ENCODE peak calls at places on chromosomes 4 and X, in seven cellular contexts. W is left ventricle myocardium inferior; D is stomach; R is fibroblast of the aortic adventitia; P is CD4-positive, alpha-beta T cell; J is GM23338; L is HL-60. Z is an unnamed sample.

GRCh38 chrX:132853040-132853439 is 105.4 kb downstream of the HS6ST2 start:
- DNase-seq in P (no peak), R (no peak), L (no peak), W (no peak), D (no peak), J (no peak), Z (no peak)

GRCh38 chr4:159504634-159505033 is 401.8 kb downstream of the RAPGEF2 start:
- DNase-seq in L (no peak), W (no peak), P (no peak), J (no peak), R (peak; percentile 23), D (no peak), Z (no peak)

GRCh38 chrX:10582945-10583344 is 37.4 kb downstream of the MID1 start:
- DNase-seq in J (no peak), W (no peak), L (no peak), R (peak; percentile 75), P (no peak), D (no peak), Z (no peak)

GRCh38 chrX:17464196-17464595 is 89.2 kb downstream of the NHS start:
- DNase-seq in W (no peak), L (no peak), J (no peak), P (no peak), R (peak; percentile 40), D (no peak), Z (no peak)

GRCh38 chrX:130874751-130875150 is 28.3 kb downstream of the ENOX2 start:
- DNase-seq in D (no peak), P (no peak), R (peak; percentile 39), W (no peak), J (no peak), L (no peak), Z (no peak)

GRCh38 chr4:53196872-53197759 is 168.7 kb downstream of the SCFD2 start:
- DNase-seq in P (no peak), D (no peak), J (peak; percentile 85), L (peak; percentile 27), W (no peak), R (peak; percentile 97), Z (no peak)

GRCh38 chrX:13649823-13650222 is 3.1 kb upstream of the TCEANC start:
- DNase-seq in J (no peak), W (no peak), D (no peak), L (no peak), P (no peak), R (peak; percentile 54), Z (no peak)

GRCh38 chr4:83785906-83786305 is 250.0 kb downstream of the GPAT3 start:
- DNase-seq in D (no peak), L (no peak), P (no peak), R (no peak), W (no peak), J (no peak), Z (no peak)

GRCh38 chr4:108751321-108751720 is 11.5 kb downstream of the ETNPPL start:
- DNase-seq in W (no peak), J (no peak), R (no peak), P (no peak), D (no peak), L (no peak), Z (no peak)

GRCh38 chr4:1767770-1768366 is 25.2 kb upstream of the FGFR3 start:
- DNase-seq in W (no peak), L (peak; percentile 30), R (peak; percentile 14), J (peak; percentile 91), P (peak; percentile 9), D (peak; percentile 47), Z (no peak)

GRCh38 chr4:122930877-122931276 is 8.5 kb upstream of the NUDT6 start:
- DNase-seq in L (no peak), J (peak; percentile 39), P (no peak), W (no peak), D (no peak), R (peak; percentile 57), Z (no peak)
- TF ChIP-seq CTCF in L (no peak), J (no peak), P (peak; percentile 67), W (peak; percentile 70), D (no peak), R (peak; percentile 49), Z (peak; percentile 16)

GRCh38 chrX:3550160-3550765 is 163.2 kb downstream of the PRKX start:
- DNase-seq in W (no peak), L (peak; percentile 35), R (peak; percentile 21), D (no peak), J (no peak), P (no peak), Z (no peak)

GRCh38 chrX:3545901-3546300 is 167.5 kb downstream of the PRKX start:
- DNase-seq in L (no peak), R (no peak), P (no peak), J (no peak), D (no peak), W (no peak), Z (no peak)

GRCh38 chrX:3550871-3551270 is 162.6 kb downstream of the PRKX start:
- DNase-seq in D (no peak), R (no peak), J (no peak), P (no peak), L (no peak), W (no peak), Z (no peak)

GRCh38 chrX:3549442-3549875 is 164.0 kb downstream of the PRKX start:
- DNase-seq in R (peak; percentile 64), P (no peak), D (no peak), J (peak; percentile 8), W (peak; percentile 13), L (no peak), Z (no peak)

GRCh38 chrX:3548743-3549441 is 164.6 kb downstream of the PRKX start:
- DNase-seq in P (no peak), W (no peak), D (no peak), L (peak; percentile 4), J (peak; percentile 20), R (peak; percentile 87), Z (no peak)
- TF ChIP-seq CTCF in P (no peak), W (peak; percentile 49), D (no peak), L (no peak), J (peak; percentile 44), R (peak; percentile 32), Z (no peak)

GRCh38 chr4:67714955-67715354 is 14.0 kb upstream of the UBA6 start:
- DNase-seq in L (no peak), D (no peak), R (no peak), J (peak; percentile 36), P (no peak), W (no peak), Z (no peak)
- TF ChIP-seq CTCF in L (no peak), D (no peak), R (no peak), J (peak; percentile 51), P (no peak), W (no peak), Z (no peak)

GRCh38 chr4:4332529-4332928 is 42.5 kb downstream of the ZBTB49 start:
- DNase-seq in W (no peak), D (no peak), J (no peak), P (no peak), L (no peak), R (no peak), Z (no peak)

GRCh38 chr4:4338201-4338600 is 48.1 kb downstream of the ZBTB49 start:
- DNase-seq in P (no peak), D (no peak), W (no peak), R (no peak), L (no peak), J (no peak), Z (no peak)

GRCh38 chr4:4333265-4333706 is 43.2 kb downstream of the ZBTB49 start:
- DNase-seq in J (no peak), R (peak; percentile 84), W (peak; percentile 55), D (peak; percentile 49), P (no peak), L (peak; percentile 17), Z (no peak)

GRCh38 chr4:4338632-4339031 is 48.3 kb upstream of the NSG1 start:
- DNase-seq in P (no peak), W (no peak), L (no peak), J (no peak), D (no peak), R (no peak), Z (no peak)

DNA sequence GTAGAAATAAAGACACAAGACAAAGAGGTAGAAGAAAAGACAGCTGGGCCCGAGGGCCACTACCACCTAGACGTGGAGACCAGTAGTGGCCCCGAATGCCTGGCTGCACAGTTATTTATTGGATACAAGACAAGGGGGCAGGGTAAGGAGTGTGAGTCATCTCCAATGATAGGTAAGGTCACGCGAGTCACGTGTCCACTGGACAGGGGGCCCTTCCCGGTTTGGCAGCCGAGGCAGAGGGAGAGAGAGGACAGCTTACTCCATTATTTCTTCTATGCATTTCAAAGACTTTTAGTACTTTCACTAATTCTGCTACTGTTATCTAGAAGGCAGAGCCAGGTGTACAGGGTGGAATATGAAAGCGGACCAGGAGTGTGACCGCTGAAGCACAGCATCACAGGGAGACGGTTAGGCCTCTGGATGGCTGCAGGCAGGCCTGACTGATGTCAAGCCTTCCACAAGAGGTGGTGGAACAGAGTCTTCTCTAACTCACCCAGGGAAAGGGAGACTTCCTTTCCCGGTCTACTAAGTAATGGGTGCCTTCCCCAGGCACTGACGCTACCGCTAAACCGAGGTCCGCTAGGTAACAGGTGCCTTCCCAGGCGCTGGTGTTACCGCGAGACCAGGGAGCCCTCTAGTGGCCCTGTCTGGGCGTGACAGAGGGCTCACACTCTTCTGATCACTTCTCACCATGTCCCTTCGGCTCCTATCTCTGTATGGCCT is 44.9 kb downstream of the ZBTB49 start:
- DNase-seq in D (peak; percentile 83), J (peak; percentile 79), W (peak; percentile 41), R (peak; percentile 48), P (peak; percentile 62), L (peak; percentile 63), Z (peak; percentile 48)
- TF ChIP-seq CTCF in D (peak; percentile 48), J (peak; percentile 87), W (peak; percentile 80), R (peak; percentile 87), P (peak; percentile 81), L (peak; percentile 62), Z (peak; percentile 49)

GRCh38 chrX:19513383-19513782 is 1.9 kb downstream of the MAP3K15 start:
- DNase-seq in J (peak; percentile 11), P (no peak), L (no peak), R (no peak), W (no peak), D (no peak), Z (no peak)

GRCh38 chrX:19512961-19513360 is 2.3 kb downstream of the MAP3K15 start:
- DNase-seq in L (no peak), P (no peak), R (no peak), J (no peak), W (no peak), D (no peak), Z (no peak)

GRCh38 chrX:19514791-19515614 is at the start of gene MAP3K15:
- DNase-seq in D (peak; percentile 32), R (no peak), J (peak; percentile 61), P (no peak), L (peak; percentile 16), W (peak; percentile 14), Z (peak; percentile 13)

GRCh38 chrX:19517965-19518364 is 2.7 kb upstream of the MAP3K15 start:
- DNase-seq in J (no peak), P (no peak), D (no peak), L (no peak), W (no peak), R (no peak), Z (no peak)

GRCh38 chrX:19515615-19516105 is 352 bp upstream of the MAP3K15 start:
- DNase-seq in W (no peak), R (no peak), P (no peak), D (no peak), J (peak; percentile 25), L (no peak), Z (no peak)
- TF ChIP-seq CTCF in W (peak; percentile 40), R (no peak), P (peak; percentile 30), D (no peak), J (peak; percentile 33), L (no peak), Z (no peak)